ENCODE peak calls at places on chromosomes 1 and 21, in nine cellular contexts. X is activated CD4-positive, alpha-beta T cell treated with anti-CD3 and anti-CD28 coated beads, Interleukin-2, amount 10 ng/mL, durations not matched to agents 7 days and 5 days; L is tibial artery; A is iPS-NIHi11; T is stimulated activated CD8-positive, alpha-beta memory T cell treated with anti-CD3 and anti-CD28 coated beads, Interleukin-12 subunit alpha, Interleukin-12 subunit beta, amount 100 ng/mL, for 1 hour; D is cardiac muscle cell; U is NCI-H1048; G is Kasumi-1; Z is NCI-H187 treated with DMSO at 0.1 percent for 48 hours. H is an unnamed sample.

GRCh38 chr1:197553281-197553680 is 222.0 kb downstream of the DENND1B start:
- DNase-seq in D (no peak), A (no peak), L (no peak), G (no peak), Z (no peak), T (no peak), X (no peak), U (no peak), H (no peak)

GRCh38 chr1:50658421-50659076 is 235.3 kb upstream of the DMRTA2 start:
- DNase-seq in Z (no peak), A (no peak), G (no peak), T (no peak), X (no peak), D (no peak), L (no peak), U (no peak), H (no peak)

GRCh38 chr1:46489638-46490602 is at the start of gene DMBX1:
- DNase-seq in A (peak), Z (no peak), X (peak), T (no peak), G (no peak), U (peak), D (peak), L (no peak), H (peak)

GRCh38 chr1:151980287-151981177 is 13.1 kb downstream of the S100A10 start:
- DNase-seq in A (no peak), Z (no peak), T (no peak), D (no peak), L (peak), U (no peak), G (no peak), X (no peak), H (no peak)

GRCh38 chr21:35556536-35556935 is 503.8 kb downstream of the SETD4 start:
- DNase-seq in G (no peak), L (no peak), A (no peak), U (no peak), T (no peak), X (no peak), Z (no peak), D (no peak), H (no peak)

GRCh38 chr1:204093421-204093717 is 20.5 kb downstream of the SOX13 start:
- DNase-seq in U (no peak), D (no peak), G (no peak), A (no peak), Z (no peak), T (no peak), X (no peak), L (no peak), H (no peak)

GRCh38 chr1:248187363-248187762 is 9.7 kb upstream of the OR2M3 start:
- DNase-seq in L (no peak), U (no peak), A (no peak), D (no peak), X (no peak), G (no peak), Z (no peak), T (no peak), H (no peak)

GRCh38 chr1:180800945-180801344 is 111.8 kb upstream of the KIAA1614 start:
- DNase-seq in U (no peak), L (no peak), A (no peak), X (no peak), T (no peak), G (no peak), D (no peak), Z (no peak), H (no peak)

GRCh38 chr1:2240251-2241156 is 12.4 kb downstream of the SKI start:
- DNase-seq in U (no peak), T (no peak), D (peak), A (no peak), L (peak), Z (no peak), X (no peak), G (peak), H (no peak)

GRCh38 chr21:31184462-31184861 is 146.2 kb upstream of the KRTAP19-8 start:
- DNase-seq in X (peak), G (no peak), A (no peak), L (no peak), T (peak), U (no peak), Z (no peak), D (no peak), H (peak)

GRCh38 chr1:111454859-111455641 is 5.8 kb downstream of the ATP5PB start:
- DNase-seq in U (no peak), X (no peak), Z (no peak), L (no peak), D (no peak), T (no peak), A (no peak), G (no peak), H (no peak)

GRCh38 chr1:227318003-227318851 is at the start of gene CDC42BPA:
- DNase-seq in L (peak), D (peak), T (no peak), Z (peak), U (peak), G (peak), X (peak), A (peak), H (peak)

GRCh38 chr21:41783476-41784150 is 16.8 kb upstream of the RIPK4 start:
- DNase-seq in T (no peak), X (peak), A (no peak), G (no peak), Z (no peak), L (no peak), U (no peak), D (no peak), H (no peak)

GRCh38 chr1:187114788-187115187 is 286.0 kb downstream of the PLA2G4A start:
- DNase-seq in T (no peak), L (no peak), D (no peak), A (no peak), U (no peak), G (no peak), Z (no peak), X (no peak), H (no peak)

GRCh38 chr1:201949491-201949890 is 3.1 kb upstream of the LMOD1 start:
- DNase-seq in A (no peak), T (no peak), L (no peak), U (no peak), G (no peak), D (no peak), Z (no peak), X (no peak), H (no peak)

GRCh38 chr1:190747643-190748186 is 270.1 kb upstream of the BRINP3 start:
- DNase-seq in D (no peak), Z (no peak), L (no peak), G (no peak), U (no peak), X (no peak), T (no peak), A (no peak), H (no peak)

GRCh38 chr1:183633676-183634343 is 1.8 kb downstream of the ARPC5 start:
- DNase-seq in X (peak), Z (no peak), G (peak), A (peak), L (no peak), T (no peak), U (peak), D (peak), H (no peak)

GRCh38 chr1:204130178-204130577 is 21.7 kb downstream of the ETNK2 start:
- DNase-seq in T (no peak), X (no peak), L (no peak), G (no peak), A (no peak), U (no peak), Z (no peak), D (no peak), H (no peak)

GRCh38 chr1:10965621-10966226 is 46.7 kb upstream of the TARDBP start:
- DNase-seq in Z (no peak), U (no peak), A (no peak), D (no peak), L (no peak), G (peak), X (peak), T (no peak), H (peak)

GRCh38 chr1:88291902-88292301 is 392.2 kb upstream of the PKN2 start:
- DNase-seq in G (no peak), T (no peak), Z (no peak), U (no peak), A (no peak), X (no peak), L (no peak), D (no peak), H (no peak)

GRCh38 chr1:100387644-100388350 is 35.5 kb downstream of the CDC14A start:
- DNase-seq in U (no peak), L (no peak), G (no peak), A (no peak), Z (no peak), D (no peak), X (no peak), T (no peak), H (no peak)

GRCh38 chr1:14300991-14301703 is 297.3 kb upstream of the KAZN start:
- DNase-seq in L (no peak), T (no peak), G (no peak), U (no peak), Z (no peak), D (no peak), A (no peak), X (no peak), H (no peak)

GRCh38 chr1:157217486-157217885 is 79.3 kb upstream of the ETV3 start:
- DNase-seq in A (no peak), D (no peak), X (no peak), U (no peak), L (no peak), G (no peak), Z (no peak), T (no peak), H (no peak)

GRCh38 chr21:34698270-34699015 is 29.6 kb downstream of the CLIC6 start:
- DNase-seq in T (no peak), L (no peak), G (no peak), D (no peak), A (no peak), Z (no peak), U (no peak), X (no peak), H (no peak)

GRCh38 chr1:184982002-184982954 is 8.0 kb upstream of the NIBAN1 start:
- DNase-seq in A (peak), D (peak), Z (peak), G (peak), U (peak), T (peak), X (peak), L (peak), H (peak)

GRCh38 chr1:117567976-117568375 is 37.9 kb upstream of the TENT5C start:
- DNase-seq in A (no peak), U (no peak), D (no peak), T (no peak), L (no peak), X (no peak), G (no peak), Z (no peak), H (no peak)

GRCh38 chr1:212482352-212483153 is 49.8 kb downstream of the NENF start:
- DNase-seq in Z (no peak), X (no peak), L (peak), U (no peak), A (no peak), D (no peak), G (no peak), T (no peak), H (no peak)

GRCh38 chr1:21175324-21175669 is 1.4 kb downstream of the EIF4G3 start:
- DNase-seq in Z (no peak), D (no peak), A (no peak), X (peak), G (peak), U (no peak), T (no peak), L (no peak), H (peak)

GRCh38 chr21:18334066-18334465 is 69.5 kb downstream of the TMPRSS15 start:
- DNase-seq in L (no peak), G (no peak), Z (no peak), A (no peak), X (no peak), U (no peak), T (no peak), D (no peak), H (no peak)

GRCh38 chr1:2816786-2817185 is 15.3 kb upstream of the TTC34 start:
- DNase-seq in A (no peak), X (no peak), Z (no peak), T (no peak), L (no peak), U (no peak), D (no peak), G (no peak), H (no peak)

GRCh38 chr1:6004412-6005123 is 12.3 kb upstream of the NPHP4 start:
- DNase-seq in Z (no peak), G (no peak), L (peak), X (no peak), D (no peak), T (no peak), U (no peak), A (no peak), H (no peak)

GRCh38 chr1:184112176-184112948 is 60.8 kb downstream of the TSEN15 start:
- DNase-seq in Z (no peak), A (no peak), L (no peak), U (no peak), G (no peak), D (no peak), X (no peak), T (no peak), H (no peak)